ENCODE peak calls at places on chromosomes 1 and 21, in four cellular contexts. One of them, this sample, is unnamed.

GRCh38 chr21:44593598-44594405 is 1.5 kb upstream of the KRTAP10-6 start:
- DNase-seq in left cardiac atrium: no peak
- DNase-seq in pancreas: no peak
- DNase-seq in IMR-90: peak
- DNase-seq in this sample: no peak

GRCh38 chr1:220533504-220534109 is 5.7 kb downstream of the MARK1 start:
- DNase-seq in IMR-90: no peak
- DNase-seq in left cardiac atrium: no peak
- DNase-seq in pancreas: no peak
- DNase-seq in this sample: no peak

GRCh38 chr1:173002891-173003582 is 47.7 kb downstream of the TNFSF18 start:
- DNase-seq in IMR-90: peak
- DNase-seq in left cardiac atrium: peak
- DNase-seq in pancreas: no peak
- DNase-seq in this sample: peak

GRCh38 chr1:236416165-236416564 is 22.1 kb downstream of the EDARADD start:
- DNase-seq in left cardiac atrium: no peak
- DNase-seq in pancreas: no peak
- DNase-seq in IMR-90: no peak
- DNase-seq in this sample: no peak

GRCh38 chr1:150961756-150962155 is 12.9 kb downstream of the CERS2 start:
- DNase-seq in IMR-90: no peak
- DNase-seq in left cardiac atrium: no peak
- DNase-seq in pancreas: no peak
- DNase-seq in this sample: no peak

GRCh38 chr1:24975391-24975790 is 45.3 kb upstream of the RUNX3 start:
- DNase-seq in pancreas: no peak
- DNase-seq in IMR-90: no peak
- DNase-seq in left cardiac atrium: no peak
- DNase-seq in this sample: no peak

GRCh38 chr1:207620573-207620893 is 24.4 kb upstream of the CR1L start:
- DNase-seq in pancreas: no peak
- DNase-seq in IMR-90: no peak
- DNase-seq in left cardiac atrium: no peak
- DNase-seq in this sample: no peak

GRCh38 chr1:58392083-58392482 is 154.4 kb downstream of the OMA1 start:
- DNase-seq in pancreas: no peak
- DNase-seq in left cardiac atrium: no peak
- DNase-seq in IMR-90: no peak
- DNase-seq in this sample: no peak

GRCh38 chr1:175162955-175163354 is 29.6 kb downstream of the KIAA0040 start:
- DNase-seq in left cardiac atrium: no peak
- DNase-seq in pancreas: no peak
- DNase-seq in IMR-90: no peak
- DNase-seq in this sample: peak

This sample was measured in choroid plexus epithelial cell.